ENCODE peak calls at places on chromosomes 3 and 15, in ten cellular contexts. One of them, this sample, is unnamed.

GRCh38 chr3:105913616-105914015 is 44.8 kb upstream of the CBLB start:
- DNase-seq in H4: no peak
- DNase-seq in kidney tubule cell: no peak
- DNase-seq in CD8-positive, alpha-beta memory T cell: no peak
- DNase-seq in GM13977: no peak
- DNase-seq in cardiac muscle cell: no peak
- DNase-seq in posterior vena cava: no peak
- DNase-seq in activated naive CD8-positive, alpha-beta T cell treated with anti-CD3 and anti-CD28 coated beads for 36 hours: no peak
- DNase-seq in GM12865: no peak
- DNase-seq in activated CD4-positive, alpha-beta T cell treated with anti-CD3 and anti-CD28 coated beads, Interleukin-2, amount 50 U/mL, for 1 hour: no peak
- DNase-seq in this sample: no peak

GRCh38 chr3:173584093-173584833 is 186.7 kb downstream of the NLGN1 start:
- DNase-seq in activated naive CD8-positive, alpha-beta T cell treated with anti-CD3 and anti-CD28 coated beads for 36 hours: no peak
- DNase-seq in posterior vena cava: no peak
- DNase-seq in activated CD4-positive, alpha-beta T cell treated with anti-CD3 and anti-CD28 coated beads, Interleukin-2, amount 50 U/mL, for 1 hour: no peak
- DNase-seq in GM13977: peak
- DNase-seq in CD8-positive, alpha-beta memory T cell: no peak
- DNase-seq in H4: peak
- DNase-seq in cardiac muscle cell: peak
- DNase-seq in GM12865: no peak
- DNase-seq in kidney tubule cell: peak
- DNase-seq in this sample: peak

GRCh38 chr3:12423918-12424634 is 60.2 kb upstream of the TSEN2 start:
- DNase-seq in GM13977: no peak
- DNase-seq in cardiac muscle cell: peak
- DNase-seq in CD8-positive, alpha-beta memory T cell: no peak
- DNase-seq in posterior vena cava: no peak
- DNase-seq in H4: peak
- DNase-seq in activated naive CD8-positive, alpha-beta T cell treated with anti-CD3 and anti-CD28 coated beads for 36 hours: no peak
- DNase-seq in GM12865: no peak
- DNase-seq in kidney tubule cell: peak
- DNase-seq in activated CD4-positive, alpha-beta T cell treated with anti-CD3 and anti-CD28 coated beads, Interleukin-2, amount 50 U/mL, for 1 hour: no peak
- DNase-seq in this sample: no peak

GRCh38 chr3:177816667-177817208 is 619.5 kb upstream of the TBL1XR1 start:
- DNase-seq in activated naive CD8-positive, alpha-beta T cell treated with anti-CD3 and anti-CD28 coated beads for 36 hours: no peak
- DNase-seq in cardiac muscle cell: no peak
- DNase-seq in GM13977: no peak
- DNase-seq in H4: peak
- DNase-seq in posterior vena cava: no peak
- DNase-seq in activated CD4-positive, alpha-beta T cell treated with anti-CD3 and anti-CD28 coated beads, Interleukin-2, amount 50 U/mL, for 1 hour: no peak
- DNase-seq in GM12865: no peak
- DNase-seq in CD8-positive, alpha-beta memory T cell: no peak
- DNase-seq in kidney tubule cell: peak
- DNase-seq in this sample: no peak

GRCh38 chr3:127902486-127902885 is 12.5 kb upstream of the KBTBD12 start:
- DNase-seq in kidney tubule cell: no peak
- DNase-seq in GM12865: no peak
- DNase-seq in GM13977: no peak
- DNase-seq in activated naive CD8-positive, alpha-beta T cell treated with anti-CD3 and anti-CD28 coated beads for 36 hours: no peak
- DNase-seq in H4: no peak
- DNase-seq in activated CD4-positive, alpha-beta T cell treated with anti-CD3 and anti-CD28 coated beads, Interleukin-2, amount 50 U/mL, for 1 hour: no peak
- DNase-seq in CD8-positive, alpha-beta memory T cell: no peak
- DNase-seq in cardiac muscle cell: no peak
- DNase-seq in posterior vena cava: no peak
- DNase-seq in this sample: no peak

GRCh38 chr3:52606373-52607085 is 70.1 kb downstream of the UQCC5 start:
- DNase-seq in posterior vena cava: no peak
- DNase-seq in activated CD4-positive, alpha-beta T cell treated with anti-CD3 and anti-CD28 coated beads, Interleukin-2, amount 50 U/mL, for 1 hour: no peak
- DNase-seq in GM12865: no peak
- DNase-seq in GM13977: no peak
- DNase-seq in cardiac muscle cell: peak
- DNase-seq in CD8-positive, alpha-beta memory T cell: no peak
- DNase-seq in H4: peak
- DNase-seq in kidney tubule cell: peak
- DNase-seq in activated naive CD8-positive, alpha-beta T cell treated with anti-CD3 and anti-CD28 coated beads for 36 hours: no peak
- DNase-seq in this sample: no peak

GRCh38 chr3:172176385-172176784 is 137.0 kb downstream of the FNDC3B start:
- DNase-seq in CD8-positive, alpha-beta memory T cell: no peak
- DNase-seq in GM12865: no peak
- DNase-seq in GM13977: no peak
- DNase-seq in cardiac muscle cell: no peak
- DNase-seq in posterior vena cava: no peak
- DNase-seq in activated naive CD8-positive, alpha-beta T cell treated with anti-CD3 and anti-CD28 coated beads for 36 hours: no peak
- DNase-seq in activated CD4-positive, alpha-beta T cell treated with anti-CD3 and anti-CD28 coated beads, Interleukin-2, amount 50 U/mL, for 1 hour: no peak
- DNase-seq in H4: no peak
- DNase-seq in kidney tubule cell: no peak
- DNase-seq in this sample: no peak

GRCh38 chr15:101615986-101616848 is 36.0 kb downstream of the TM2D3 start:
- DNase-seq in posterior vena cava: peak
- DNase-seq in activated CD4-positive, alpha-beta T cell treated with anti-CD3 and anti-CD28 coated beads, Interleukin-2, amount 50 U/mL, for 1 hour: no peak
- DNase-seq in cardiac muscle cell: peak
- DNase-seq in kidney tubule cell: peak
- DNase-seq in CD8-positive, alpha-beta memory T cell: no peak
- DNase-seq in activated naive CD8-positive, alpha-beta T cell treated with anti-CD3 and anti-CD28 coated beads for 36 hours: no peak
- DNase-seq in H4: peak
- DNase-seq in GM13977: no peak
- DNase-seq in GM12865: no peak
- DNase-seq in this sample: peak

GRCh38 chr15:83732196-83732595 is 78.3 kb downstream of the ADAMTSL3 start:
- DNase-seq in posterior vena cava: no peak
- DNase-seq in activated naive CD8-positive, alpha-beta T cell treated with anti-CD3 and anti-CD28 coated beads for 36 hours: no peak
- DNase-seq in kidney tubule cell: no peak
- DNase-seq in H4: no peak
- DNase-seq in activated CD4-positive, alpha-beta T cell treated with anti-CD3 and anti-CD28 coated beads, Interleukin-2, amount 50 U/mL, for 1 hour: no peak
- DNase-seq in CD8-positive, alpha-beta memory T cell: no peak
- DNase-seq in GM12865: no peak
- DNase-seq in GM13977: no peak
- DNase-seq in cardiac muscle cell: no peak
- DNase-seq in this sample: no peak

GRCh38 chr15:92617197-92618037 is 38.2 kb downstream of the FAM174B start:
- DNase-seq in activated naive CD8-positive, alpha-beta T cell treated with anti-CD3 and anti-CD28 coated beads for 36 hours: no peak
- DNase-seq in posterior vena cava: peak
- DNase-seq in kidney tubule cell: peak
- DNase-seq in H4: peak
- DNase-seq in activated CD4-positive, alpha-beta T cell treated with anti-CD3 and anti-CD28 coated beads, Interleukin-2, amount 50 U/mL, for 1 hour: no peak
- DNase-seq in cardiac muscle cell: peak
- DNase-seq in CD8-positive, alpha-beta memory T cell: no peak
- DNase-seq in GM12865: no peak
- DNase-seq in GM13977: no peak
- DNase-seq in this sample: no peak